ENCODE peak calls at places on chromosomes 3 and 15, in nine cellular contexts. A is GM12878, S is H1, H is A549, F is HCT116, U is HepG2, Z is endothelial cell of umbilical vein, X is WTC11, R is K562. W is an unnamed sample.

GRCh38 chr3:52527039-52527731 is 6.5 kb downstream of the NT5DC2 start:
- DNase-seq in A (no peak), H (no peak), R (no peak), S (no peak), F (no peak), Z (no peak), X (peak; percentile 5), U (no peak), W (no peak)

GRCh38 chr3:194285024-194285858 is 65.9 kb downstream of the CPN2 start:
- DNase-seq in H (no peak), Z (no peak), X (peak; percentile 4), S (no peak), A (no peak), U (no peak), R (no peak), F (no peak), W (no peak)

GRCh38 chr3:183584246-183584913 is 28.9 kb upstream of the KLHL6 start:
- DNase-seq in Z (peak; percentile 71), S (no peak), R (peak; percentile 42), X (no peak), H (no peak), A (no peak), F (no peak), U (no peak), W (no peak)

GRCh38 chr15:33963831-33964664 is 4.2 kb upstream of the CHRM5 start:
- DNase-seq in Z (peak; percentile 44), A (no peak), H (peak; percentile 24), R (peak; percentile 47), S (no peak), U (peak; percentile 5), F (peak; percentile 12), X (no peak), W (peak; percentile 49)

GRCh38 chr3:7270731-7271130 is 409.8 kb downstream of the GRM7 start:
- DNase-seq in X (no peak), U (no peak), Z (no peak), F (no peak), A (no peak), S (no peak), H (no peak), R (no peak), W (no peak)

GRCh38 chr3:5017953-5018531 is 38.8 kb downstream of the BHLHE40 start:
- DNase-seq in H (peak; percentile 60), A (no peak), S (no peak), U (no peak), R (peak; percentile 73), Z (no peak), X (no peak), F (no peak), W (peak; percentile 56)

GRCh38 chr3:122668930-122669730 is 11.5 kb upstream of the PARP14 start:
- DNase-seq in A (no peak), S (no peak), F (peak; percentile 89), U (peak; percentile 50), Z (no peak), R (no peak), X (no peak), H (peak; percentile 24), W (peak; percentile 9)

GRCh38 chr3:12898980-12899755 is 57.8 kb upstream of the RPL32 start:
- DNase-seq in A (no peak), H (no peak), Z (no peak), U (no peak), F (no peak), R (no peak), X (no peak), S (no peak), W (no peak)

GRCh38 chr3:17551333-17551732 is 191.1 kb downstream of the TBC1D5 start:
- DNase-seq in S (no peak), A (no peak), X (no peak), H (no peak), Z (no peak), R (no peak), U (no peak), F (no peak), W (no peak)

GRCh38 chr3:73509066-73509465 is 115.7 kb downstream of the PDZRN3 start:
- DNase-seq in X (no peak), F (no peak), H (no peak), A (no peak), U (no peak), S (no peak), Z (no peak), R (no peak), W (no peak)

GRCh38 chr15:70181626-70182255 is 84.0 kb upstream of the TLE3 start:
- DNase-seq in H (no peak), F (no peak), Z (no peak), X (no peak), S (no peak), R (no peak), U (no peak), A (no peak), W (no peak)

GRCh38 chr15:98000249-98001203 is 40.0 kb downstream of the ARRDC4 start:
- DNase-seq in S (no peak), F (no peak), R (no peak), A (no peak), H (no peak), X (no peak), Z (no peak), U (no peak), W (no peak)

DNA sequence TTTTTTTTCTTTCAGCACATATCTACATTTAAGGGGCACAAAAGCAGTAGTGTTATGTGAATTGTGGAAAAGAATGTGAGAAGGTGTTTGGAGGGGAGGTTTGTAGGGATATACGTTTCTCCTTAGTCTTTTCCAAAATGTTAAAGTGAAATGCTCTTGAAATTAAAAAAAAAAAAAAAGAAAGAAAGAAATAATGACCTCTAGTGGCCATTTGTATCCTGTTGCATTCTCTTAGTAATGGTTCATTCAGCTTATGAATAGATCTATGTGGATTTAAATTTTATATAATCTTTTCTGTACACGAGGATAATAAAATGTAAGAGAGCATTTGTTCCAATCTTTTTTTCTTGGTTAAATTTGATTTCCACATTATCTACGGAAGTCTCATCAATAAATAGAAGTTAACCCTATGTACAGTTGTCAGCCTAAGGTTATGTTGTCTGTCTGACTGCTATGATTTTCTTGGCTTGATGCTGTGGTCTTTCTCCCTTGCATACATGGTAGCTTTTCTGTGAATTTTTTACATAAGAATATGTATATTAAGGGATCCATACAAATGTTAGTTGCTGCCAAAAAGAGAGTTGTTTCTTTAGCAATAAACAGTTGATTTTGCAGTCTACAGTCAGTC is 1.7 kb downstream of the P2RY13 start:
- DNase-seq in F (no peak), A (no peak), H (peak; percentile 18), U (no peak), R (no peak), S (no peak), Z (peak; percentile 27), X (no peak), W (peak; percentile 34)
- TF ChIP-seq MAX in F (no peak), A (no peak), H (no peak), U (no peak), R (no peak), S (no peak), Z (no peak), X (no peak), W (no peak)

DNA sequence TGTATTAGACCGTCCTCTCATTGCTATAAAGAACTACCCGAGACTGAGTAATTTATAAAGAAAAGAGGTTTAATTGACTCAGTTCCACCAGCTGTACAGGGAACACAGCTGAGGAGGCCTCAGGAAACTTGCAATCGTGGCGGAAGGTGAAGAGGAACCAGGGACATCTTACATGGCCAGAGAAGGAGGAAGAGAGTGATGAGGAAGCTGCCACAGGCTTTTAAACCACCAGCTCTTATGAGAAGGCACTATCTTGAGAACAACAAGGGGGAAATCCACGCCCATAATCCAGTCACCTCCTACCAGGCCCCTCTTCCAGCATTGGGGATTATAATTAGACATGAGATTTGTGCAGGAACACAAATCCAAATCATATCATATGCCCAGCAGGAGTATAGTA is 138.5 kb downstream of the ALCAM start:
- DNase-seq in A (no peak), U (no peak), X (no peak), R (no peak), F (no peak), H (no peak), Z (no peak), S (no peak), W (peak; percentile 30)
- TF ChIP-seq MAX in A (no peak), U (no peak), X (no peak), R (no peak), F (no peak), H (no peak), Z (no peak), S (no peak), W (no peak)

DNA sequence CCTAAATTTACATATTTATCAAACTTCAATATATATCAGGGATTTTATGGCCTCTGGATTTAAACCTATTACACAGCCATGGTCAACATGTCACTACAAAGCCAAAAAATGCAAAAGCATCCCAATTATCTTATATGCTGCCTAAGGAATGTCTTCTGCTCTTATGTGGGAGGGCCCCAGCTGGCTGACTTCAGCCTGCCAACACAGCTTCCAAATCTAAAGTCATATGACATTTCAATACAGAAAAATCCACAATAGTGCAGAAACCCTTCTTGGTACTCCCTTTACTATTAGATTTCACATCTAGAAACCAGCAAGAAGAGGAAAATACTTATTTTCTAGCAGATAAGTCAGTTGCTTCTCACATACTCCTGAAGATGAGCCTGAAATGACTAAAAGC is 6.4 kb downstream of the PFN2 start:
- DNase-seq in R (no peak), F (no peak), Z (no peak), H (no peak), X (no peak), U (no peak), S (no peak), A (no peak), W (no peak)
- TF ChIP-seq MAX in R (no peak), F (no peak), Z (no peak), H (no peak), X (no peak), U (no peak), S (no peak), A (no peak), W (no peak)

GRCh38 chr3:85875589-85875988 is 916.8 kb downstream of the CADM2 start:
- DNase-seq in H (no peak), U (no peak), A (no peak), S (no peak), Z (no peak), X (no peak), R (no peak), F (no peak), W (no peak)
- TF ChIP-seq MAX in H (no peak), U (no peak), A (no peak), S (no peak), Z (no peak), X (no peak), R (no peak), F (no peak), W (no peak)

DNA sequence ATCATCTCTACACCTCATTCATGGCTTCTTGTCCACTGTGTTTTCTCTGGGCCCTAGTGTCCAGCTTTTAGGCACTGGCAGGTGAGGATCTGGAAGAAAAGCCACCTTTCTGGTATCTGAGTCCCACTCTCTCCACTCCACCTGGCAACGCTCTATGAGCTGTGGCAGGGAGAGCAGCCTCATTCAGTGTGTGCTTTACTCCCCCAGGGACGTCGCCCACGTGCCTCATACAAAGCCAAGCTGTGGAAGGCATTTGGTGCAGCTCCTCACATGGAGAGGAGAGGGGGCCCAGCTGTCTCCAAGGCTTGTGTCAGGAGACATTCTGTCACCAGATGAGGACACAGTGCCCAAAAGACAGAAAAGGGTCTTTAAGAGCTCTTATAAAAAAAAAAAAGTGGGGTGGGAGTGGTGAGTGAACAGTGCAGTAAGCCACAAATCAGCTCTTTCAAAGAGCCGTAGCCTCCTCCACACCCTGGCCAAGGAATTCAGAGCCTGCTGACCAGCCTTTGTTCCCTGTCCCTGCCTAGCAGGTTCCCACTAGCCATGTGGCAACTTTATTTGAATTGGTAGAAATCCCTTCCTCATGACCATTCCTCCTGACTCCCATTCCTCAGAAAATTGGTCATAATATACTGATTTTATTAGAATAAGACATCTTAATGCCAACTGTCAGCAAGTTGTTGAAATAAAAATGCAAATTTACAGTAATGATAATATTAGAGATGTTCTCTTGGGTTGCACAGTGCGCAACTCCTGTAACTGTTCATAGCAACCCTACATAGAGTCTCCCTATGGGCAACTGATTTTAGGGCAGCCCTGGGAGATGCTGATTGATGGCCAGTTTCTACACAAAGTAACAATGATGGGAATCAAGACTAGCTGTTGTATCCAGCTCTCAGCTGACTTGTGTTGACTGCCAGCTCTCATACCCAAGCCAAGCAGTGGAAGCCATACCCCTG is 29.5 kb downstream of the GALNT15 start:
- DNase-seq in A (no peak), X (no peak), F (no peak), R (no peak), H (no peak), Z (no peak), U (no peak), S (no peak), W (no peak)
- TF ChIP-seq MAX in A (no peak), X (no peak), F (no peak), R (no peak), H (no peak), Z (no peak), U (no peak), S (peak; percentile 12), W (no peak)

W was measured in NB4.